ENCODE peak calls at places on chromosomes 6 and 20, in five cellular contexts. N, C, G, Q and A are unnamed samples.

GRCh38 chr6:107490568-107491058 is 696 bp downstream of the SOBP start:
- DNase-seq in N (no peak), C (no peak), G (peak; percentile 7), Q (no peak), A (no peak)

GRCh38 chr6:55578537-55579363 is at the start of gene HMGCLL1:
- DNase-seq in N (peak; percentile 44), C (peak; percentile 40), G (peak; percentile 44), Q (no peak), A (no peak)

GRCh38 chr6:18122128-18123093 is at the start of gene NHLRC1:
- DNase-seq in N (peak; percentile 75), C (peak; percentile 80), G (peak; percentile 88), Q (peak; percentile 91), A (no peak)

GRCh38 chr6:10719386-10720228 is 3.3 kb upstream of the TMEM14C start:
- DNase-seq in N (no peak), C (no peak), G (no peak), Q (peak; percentile 38), A (no peak)

GRCh38 chr6:109008537-109008950 is 86.1 kb downstream of the SESN1 start:
- DNase-seq in N (no peak), C (peak; percentile 67), G (no peak), Q (peak; percentile 44), A (no peak)

GRCh38 chr20:37359836-37360235 is 13.9 kb downstream of the SRC start:
- DNase-seq in N (no peak), C (no peak), G (no peak), Q (no peak), A (peak; percentile 84)

GRCh38 chr20:17543531-17543961 is 12.4 kb upstream of the BFSP1 start:
- DNase-seq in N (no peak), C (no peak), G (no peak), Q (no peak), A (no peak)

GRCh38 chr20:1894951-1895673 is at the start of gene SIRPA:
- DNase-seq in N (no peak), C (peak; percentile 83), G (peak; percentile 78), Q (peak; percentile 80), A (peak; percentile 45)

GRCh38 chr20:25249198-25249931 is 1.5 kb downstream of the PYGB start:
- DNase-seq in N (no peak), C (peak; percentile 26), G (peak; percentile 36), Q (peak; percentile 31), A (no peak)

GRCh38 chr6:82554706-82555105 is 191.1 kb downstream of the TPBG start:
- DNase-seq in N (no peak), C (no peak), G (no peak), Q (no peak), A (no peak)

GRCh38 chr6:163314791-163315404 is 99.6 kb upstream of the QKI start:
- DNase-seq in N (no peak), C (peak; percentile 94), G (no peak), Q (no peak), A (peak; percentile 39)

GRCh38 chr20:50980851-50981713 is 22.5 kb downstream of the MOCS3 start:
- DNase-seq in N (peak; percentile 54), C (peak; percentile 15), G (peak; percentile 89), Q (peak; percentile 76), A (peak; percentile 91)

GRCh38 chr6:134424131-134424794 is 106.4 kb upstream of the SGK1 start:
- DNase-seq in N (no peak), C (no peak), G (no peak), Q (no peak), A (no peak)

GRCh38 chr20:45538209-45538798 is 978 bp downstream of the WFDC6 start:
- DNase-seq in N (no peak), C (no peak), G (no peak), Q (no peak), A (no peak)

GRCh38 chr20:63162206-63162770 is 53.6 kb downstream of the YTHDF1 start:
- DNase-seq in N (no peak), C (no peak), G (no peak), Q (no peak), A (no peak)

GRCh38 chr20:50221501-50222323 is 31.1 kb downstream of the CEBPB start:
- DNase-seq in N (no peak), C (no peak), G (peak; percentile 93), Q (no peak), A (no peak)

GRCh38 chr6:97456070-97456469 is 173.1 kb upstream of the MMS22L start:
- DNase-seq in N (no peak), C (no peak), G (no peak), Q (no peak), A (no peak)

GRCh38 chr20:10263385-10264165 is 44.9 kb downstream of the SNAP25 start:
- DNase-seq in N (no peak), C (no peak), G (no peak), Q (no peak), A (no peak)

GRCh38 chr20:1671891-1672669 is 14.5 kb upstream of the SIRPG start:
- DNase-seq in N (no peak), C (peak; percentile 57), G (no peak), Q (no peak), A (no peak)

GRCh38 chr20:8213831-8214587 is 81.9 kb downstream of the PLCB1 start:
- DNase-seq in N (no peak), C (no peak), G (no peak), Q (peak; percentile 58), A (no peak)

GRCh38 chr20:40966103-40966502 is 62.5 kb upstream of the TOP1 start:
- DNase-seq in N (no peak), C (no peak), G (no peak), Q (no peak), A (peak; percentile 51)

GRCh38 chr6:118889163-118889562 is 4.8 kb upstream of the ASF1A start:
- DNase-seq in N (no peak), C (no peak), G (no peak), Q (no peak), A (no peak)

GRCh38 chr6:35727206-35727934 is 9.5 kb upstream of the ARMC12 start:
- DNase-seq in N (peak; percentile 29), C (peak; percentile 46), G (peak; percentile 81), Q (peak; percentile 68), A (peak; percentile 76)

GRCh38 chr20:37316116-37316774 is 26.8 kb downstream of the MANBAL start:
- DNase-seq in N (no peak), C (no peak), G (no peak), Q (no peak), A (no peak)

GRCh38 chr6:143397229-143398222 is 53.0 kb downstream of the ADAT2 start:
- DNase-seq in N (peak; percentile 10), C (no peak), G (peak; percentile 65), Q (peak; percentile 67), A (peak; percentile 54)

GRCh38 chr6:143198312-143198711 is 137.6 kb downstream of the AIG1 start:
- DNase-seq in N (no peak), C (no peak), G (no peak), Q (no peak), A (no peak)

GRCh38 chr20:2282181-2282580 is 13.6 kb upstream of the TGM3 start:
- DNase-seq in N (no peak), C (no peak), G (no peak), Q (no peak), A (no peak)

GRCh38 chr6:106882601-106883518 is 91.7 kb downstream of the CD24 start:
- DNase-seq in N (no peak), C (no peak), G (no peak), Q (no peak), A (no peak)

GRCh38 chr6:107625264-107625663 is 135.3 kb downstream of the SOBP start:
- DNase-seq in N (no peak), C (no peak), G (no peak), Q (peak; percentile 13), A (peak; percentile 90)

GRCh38 chr6:88920777-88921728 is 42.4 kb downstream of the RNGTT start:
- DNase-seq in N (no peak), C (no peak), G (no peak), Q (no peak), A (no peak)